ENCODE peak calls at places on chromosomes 7 and 10, in seven cellular contexts. U, E, F, B, S, Y and D are unnamed samples.

GRCh38 chr7:8065356-8065813 is 96.8 kb downstream of the GLCCI1 start:
- DNase-seq in U (no peak), E (no peak), F (peak; percentile 80), B (no peak), S (no peak), Y (no peak), D (no peak)

GRCh38 chr7:13724631-13725566 is 264.6 kb downstream of the ETV1 start:
- DNase-seq in U (no peak), E (no peak), F (no peak), B (no peak), S (no peak), Y (no peak), D (peak; percentile 10)

GRCh38 chr7:107505997-107506682 is 36.3 kb downstream of the GPR22 start:
- DNase-seq in U (no peak), E (no peak), F (no peak), B (no peak), S (no peak), Y (no peak), D (peak; percentile 47)

GRCh38 chr7:150368884-150369739 is 490 bp downstream of the REPIN1 start:
- DNase-seq in U (peak; percentile 46), E (peak; percentile 93), F (peak; percentile 64), B (peak; percentile 42), S (peak; percentile 75), Y (peak; percentile 81), D (peak; percentile 45)

GRCh38 chr7:139186146-139186545 is 44.9 kb upstream of the UBN2 start:
- DNase-seq in U (no peak), E (no peak), F (no peak), B (no peak), S (no peak), Y (no peak), D (no peak)

GRCh38 chr10:59091239-59091638 is 85.2 kb upstream of the PHYHIPL start:
- DNase-seq in U (no peak), E (no peak), F (no peak), B (no peak), S (no peak), Y (no peak), D (no peak)

GRCh38 chr10:4008676-4009382 is 223.8 kb upstream of the KLF6 start:
- DNase-seq in U (no peak), E (no peak), F (peak; percentile 45), B (no peak), S (no peak), Y (no peak), D (no peak)

GRCh38 chr7:41316410-41316809 is 386.5 kb downstream of the INHBA start:
- DNase-seq in U (no peak), E (no peak), F (peak; percentile 32), B (no peak), S (no peak), Y (no peak), D (no peak)

GRCh38 chr10:71383972-71384687 is 12.6 kb upstream of the CDH23 start:
- DNase-seq in U (peak; percentile 24), E (peak; percentile 84), F (peak; percentile 53), B (peak; percentile 63), S (peak; percentile 79), Y (peak; percentile 79), D (peak; percentile 46)

GRCh38 chr7:157046681-157047080 is 36.2 kb upstream of the MNX1 start:
- DNase-seq in U (no peak), E (no peak), F (peak; percentile 94), B (no peak), S (no peak), Y (no peak), D (no peak)

GRCh38 chr10:4034907-4035581 is 250.0 kb upstream of the KLF6 start:
- DNase-seq in U (no peak), E (no peak), F (peak; percentile 69), B (no peak), S (no peak), Y (no peak), D (no peak)

GRCh38 chr10:123797813-123798212 is 93.8 kb downstream of the CPXM2 start:
- DNase-seq in U (no peak), E (no peak), F (no peak), B (no peak), S (no peak), Y (no peak), D (no peak)

GRCh38 chr7:54080525-54080924 is 461.6 kb upstream of the VSTM2A start:
- DNase-seq in U (no peak), E (peak; percentile 50), F (no peak), B (no peak), S (no peak), Y (no peak), D (no peak)

GRCh38 chr7:113921363-113921762 is 2.6 kb upstream of the PPP1R3A start:
- DNase-seq in U (no peak), E (no peak), F (no peak), B (no peak), S (no peak), Y (no peak), D (no peak)

GRCh38 chr7:4189151-4189570 is 492.9 kb upstream of the FOXK1 start:
- DNase-seq in U (peak; percentile 58), E (peak; percentile 89), F (no peak), B (no peak), S (peak; percentile 69), Y (peak; percentile 83), D (peak; percentile 98)

GRCh38 chr7:1536768-1537630 is 6.5 kb downstream of the MAFK start:
- DNase-seq in U (peak; percentile 95), E (peak; percentile 87), F (peak; percentile 100), B (no peak), S (peak; percentile 96), Y (peak; percentile 94), D (peak; percentile 97)

GRCh38 chr7:1536105-1536767 is 5.7 kb downstream of the MAFK start:
- DNase-seq in U (no peak), E (no peak), F (no peak), B (no peak), S (no peak), Y (peak; percentile 23), D (no peak)

GRCh38 chr7:1534330-1535099 is 4.0 kb downstream of the MAFK start:
- DNase-seq in U (no peak), E (no peak), F (no peak), B (no peak), S (no peak), Y (peak; percentile 27), D (no peak)

GRCh38 chr7:1535100-1535458 is 4.6 kb downstream of the MAFK start:
- DNase-seq in U (no peak), E (no peak), F (no peak), B (no peak), S (no peak), Y (no peak), D (no peak)

DNA sequence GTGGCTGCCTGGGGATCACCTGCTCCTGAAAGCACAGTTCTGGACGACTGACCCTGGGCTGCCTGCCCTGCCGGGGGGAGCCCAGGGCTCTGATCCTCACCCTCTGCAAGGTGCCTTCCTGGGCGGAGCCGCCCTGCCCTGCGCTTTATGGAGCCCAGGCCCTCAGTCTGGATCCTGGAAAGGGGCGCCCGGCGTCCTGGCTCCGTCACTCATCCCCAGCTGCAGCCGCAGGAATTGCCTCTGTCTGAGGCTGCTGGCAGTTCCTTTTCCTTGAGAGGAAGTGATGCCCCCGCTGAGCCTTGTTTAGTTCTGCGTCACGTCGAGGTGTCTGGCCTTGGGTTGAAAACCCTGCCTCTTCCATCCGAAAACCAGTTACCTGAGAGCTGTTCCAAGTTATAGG is 5.2 kb downstream of the MAFK start:
- DNase-seq in U (no peak), E (no peak), F (no peak), B (no peak), S (no peak), Y (peak; percentile 13), D (no peak)
- H3K27ac ChIP-seq in U (peak overlapping the region; percentile 100), E (peak overlapping the region; percentile 97), F (no peak overlapping the region), B (no peak overlapping the region), S (peak overlapping the region; percentile 94), Y (peak overlapping the region; percentile 99), D (peak overlapping the region; percentile 31)

GRCh38 chr10:128723631-128724205 is 597.5 kb upstream of the MKI67 start:
- DNase-seq in U (no peak), E (no peak), F (no peak), B (no peak), S (no peak), Y (no peak), D (no peak)

GRCh38 chr10:128729910-128730420 is 603.7 kb upstream of the MKI67 start:
- DNase-seq in U (no peak), E (no peak), F (no peak), B (no peak), S (no peak), Y (no peak), D (no peak)

GRCh38 chr10:128725531-128725930 is 599.3 kb upstream of the MKI67 start:
- DNase-seq in U (no peak), E (no peak), F (no peak), B (no peak), S (no peak), Y (no peak), D (no peak)

GRCh38 chr10:128730922-128731321 is 604.7 kb upstream of the MKI67 start:
- DNase-seq in U (no peak), E (no peak), F (no peak), B (no peak), S (no peak), Y (no peak), D (no peak)

DNA sequence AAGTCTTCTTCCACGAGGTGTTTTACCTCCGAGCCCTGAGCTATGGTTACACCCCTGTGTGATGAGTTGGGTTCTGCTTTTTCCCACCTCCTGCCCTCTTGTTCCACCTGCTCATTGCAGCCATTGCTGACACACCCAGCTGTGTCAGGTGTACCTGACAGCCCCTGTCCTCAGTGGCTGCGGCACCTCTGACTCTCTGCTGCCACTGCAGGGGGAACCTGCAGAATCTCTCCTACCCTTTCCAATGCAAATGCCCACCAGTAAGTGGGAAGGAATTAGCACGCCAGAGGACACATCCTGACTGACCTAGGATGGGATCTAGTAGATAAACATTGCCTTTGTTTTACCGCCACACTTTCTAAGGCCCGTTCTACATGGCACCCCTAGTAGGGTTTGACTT is 600.9 kb upstream of the MKI67 start:
- DNase-seq in U (no peak), E (no peak), F (no peak), B (no peak), S (no peak), Y (no peak), D (no peak)
- H3K9me3 ChIP-seq in U (no peaks in the 10 kb centered on the region), E (no peaks in the 10 kb centered on the region), F (no peaks in the 10 kb centered on the region), B (no peaks in the 10 kb centered on the region), S (no peaks in the 10 kb centered on the region), Y (no peaks in the 10 kb centered on the region), D (no peaks in the 10 kb centered on the region)

GRCh38 chr7:132575987-132576722 is at the start of gene PLXNA4:
- DNase-seq in U (no peak), E (peak; percentile 73), F (peak; percentile 29), B (no peak), S (no peak), Y (peak; percentile 25), D (no peak)

GRCh38 chr7:132578050-132578370 is 1.7 kb upstream of the PLXNA4 start:
- DNase-seq in U (no peak), E (no peak), F (no peak), B (no peak), S (no peak), Y (no peak), D (no peak)

GRCh38 chr7:132575336-132575986 is 809 bp downstream of the PLXNA4 start:
- DNase-seq in U (no peak), E (peak; percentile 84), F (peak; percentile 73), B (no peak), S (no peak), Y (peak; percentile 64), D (no peak)

GRCh38 chr7:132577206-132578049 is 1.2 kb upstream of the PLXNA4 start:
- DNase-seq in U (peak; percentile 18), E (peak; percentile 95), F (peak; percentile 72), B (no peak), S (no peak), Y (peak; percentile 83), D (peak; percentile 45)

GRCh38 chr7:132576723-132577089 is 436 bp upstream of the PLXNA4 start:
- DNase-seq in U (no peak), E (peak; percentile 86), F (peak; percentile 26), B (no peak), S (no peak), Y (peak; percentile 39), D (no peak)
- H3K27ac ChIP-seq in U (no peak overlapping the region), E (no peak overlapping the region), F (no peak overlapping the region), B (no peak overlapping the region), S (no peak overlapping the region), Y (peak overlapping the region; percentile 35), D (no peak overlapping the region)

GRCh38 chr7:158082761-158083160 is 504.9 kb downstream of the PTPRN2 start:
- DNase-seq in U (no peak), E (no peak), F (no peak), B (no peak), S (no peak), Y (no peak), D (no peak)
- H3K9me3 ChIP-seq in U (no peaks in the 10 kb centered on the region), E (peaks cover 7% of the 10 kb centered on the region), F (no peaks in the 10 kb centered on the region), B (no peaks in the 10 kb centered on the region), S (no peaks in the 10 kb centered on the region), Y (no peaks in the 10 kb centered on the region), D (no peaks in the 10 kb centered on the region)